ENCODE peak calls at places on chromosomes 11 and 22, in four cellular contexts. I, S, M and O are unnamed samples.

GRCh38 chr22:48336339-48337060 is 1491.2 kb downstream of the BRD1 start:
- DNase-seq in I (no peak), S (no peak), M (no peak), O (no peak)

GRCh38 chr11:34213366-34213765 is 107.9 kb downstream of the NAT10 start:
- DNase-seq in I (no peak), S (no peak), M (no peak), O (no peak)

GRCh38 chr11:110303414-110303826 is 7.0 kb upstream of the RDX start:
- DNase-seq in I (no peak), S (no peak), M (no peak), O (no peak)

GRCh38 chr22:31140746-31141145 is 438 bp upstream of the PLA2G3 start:
- DNase-seq in I (no peak), S (no peak), M (no peak), O (no peak)

GRCh38 chr11:86174101-86175046 is 70.2 kb upstream of the EED start:
- DNase-seq in I (peak; percentile 85), S (peak; percentile 92), M (peak; percentile 27), O (peak; percentile 51)

GRCh38 chr11:69480547-69481392 is 693 bp upstream of the LINC01488 start:
- DNase-seq in I (no peak), S (no peak), M (no peak), O (peak; percentile 20)

GRCh38 chr11:66479741-66480115 is 506 bp upstream of the DPP3 start:
- DNase-seq in I (no peak), S (peak; percentile 6), M (no peak), O (no peak)

GRCh38 chr11:34261820-34262219 is 96.0 kb downstream of the ABTB2 start:
- DNase-seq in I (no peak), S (no peak), M (no peak), O (no peak)

GRCh38 chr11:134345237-134345550 is 13.4 kb downstream of the GLB1L2 start:
- DNase-seq in I (no peak), S (no peak), M (no peak), O (no peak)

GRCh38 chr11:14259870-14260269 is 99.1 kb downstream of the RRAS2 start:
- DNase-seq in I (no peak), S (no peak), M (no peak), O (no peak)

GRCh38 chr11:1556278-1557167 is 15.5 kb downstream of the DUSP8 start:
- DNase-seq in I (no peak), S (no peak), M (no peak), O (no peak)

GRCh38 chr22:23215294-23216204 is 35.2 kb downstream of the BCR start:
- DNase-seq in I (no peak), S (no peak), M (no peak), O (peak; percentile 41)

GRCh38 chr11:17354070-17354924 is 2.7 kb downstream of the NCR3LG1 start:
- DNase-seq in I (peak; percentile 65), S (peak; percentile 26), M (peak; percentile 22), O (peak; percentile 82)

GRCh38 chr22:27267145-27267544 is 534.4 kb downstream of the MN1 start:
- DNase-seq in I (no peak), S (no peak), M (no peak), O (no peak)

GRCh38 chr11:72684236-72684912 is 10.2 kb upstream of the PDE2A start:
- DNase-seq in I (peak; percentile 52), S (no peak), M (peak; percentile 55), O (peak; percentile 61)

GRCh38 chr11:118918128-118918685 is 7.5 kb downstream of the BCL9L start:
- DNase-seq in I (peak; percentile 66), S (no peak), M (peak; percentile 80), O (peak; percentile 75)

GRCh38 chr11:63552921-63553320 is 10.3 kb downstream of the PLAAT2 start:
- DNase-seq in I (no peak), S (no peak), M (no peak), O (peak; percentile 28)

GRCh38 chr11:77165066-77165465 is 37.0 kb downstream of the MYO7A start:
- DNase-seq in I (no peak), S (no peak), M (no peak), O (no peak)

GRCh38 chr11:8706673-8707432 is 24.3 kb downstream of the RPL27A start:
- DNase-seq in I (no peak), S (no peak), M (no peak), O (no peak)

GRCh38 chr11:104944080-104944479 is 24.3 kb downstream of the CASP4 start:
- DNase-seq in I (no peak), S (no peak), M (no peak), O (no peak)

GRCh38 chr11:119624102-119624615 is 104.8 kb downstream of the NECTIN1 start:
- DNase-seq in I (no peak), S (no peak), M (no peak), O (no peak)

GRCh38 chr11:73381589-73381988 is 5.4 kb downstream of the RELT start:
- DNase-seq in I (no peak), S (no peak), M (no peak), O (no peak)

GRCh38 chr11:62416596-62416995 is 2.2 kb upstream of the SCGB1A1 start:
- DNase-seq in I (no peak), S (no peak), M (no peak), O (no peak)

GRCh38 chr11:118691926-118692830 is 12.7 kb upstream of the TREH start:
- DNase-seq in I (no peak), S (no peak), M (no peak), O (no peak)

GRCh38 chr22:18057568-18058209 is 20.1 kb upstream of the PEX26 start:
- DNase-seq in I (peak; percentile 90), S (peak; percentile 95), M (peak; percentile 60), O (peak; percentile 87)

GRCh38 chr22:20558534-20558933 is 51.1 kb downstream of the MED15 start:
- DNase-seq in I (no peak), S (no peak), M (no peak), O (no peak)

GRCh38 chr11:8531312-8531711 is 62.7 kb downstream of the STK33 start:
- DNase-seq in I (no peak), S (no peak), M (no peak), O (no peak)

GRCh38 chr11:84289381-84289906 is 1003.3 kb upstream of the CCDC90B start:
- DNase-seq in I (no peak), S (peak; percentile 11), M (no peak), O (no peak)

GRCh38 chr22:21928048-21928447 is 24.6 kb downstream of the PPM1F start:
- DNase-seq in I (peak; percentile 68), S (no peak), M (no peak), O (peak; percentile 44)

GRCh38 chr11:117182551-117182935 is 4.0 kb downstream of the SIDT2 start:
- DNase-seq in I (no peak), S (no peak), M (no peak), O (peak; percentile 6)

GRCh38 chr11:67312187-67313021 is 9.1 kb downstream of the SSH3 start:
- DNase-seq in I (peak; percentile 16), S (no peak), M (no peak), O (peak; percentile 37)

GRCh38 chr11:125457814-125458343 is 38.2 kb downstream of the FEZ1 start:
- DNase-seq in I (no peak), S (peak; percentile 30), M (peak; percentile 23), O (peak; percentile 56)

GRCh38 chr11:70643642-70644041 is 245.3 kb downstream of the CTTN start:
- DNase-seq in I (no peak), S (no peak), M (no peak), O (no peak)
- H3K27ac ChIP-seq in I (no peak overlapping the region), S (no peak overlapping the region), M (no peak overlapping the region), O (no peak overlapping the region)

GRCh38 chr22:50293441-50294318 is 13.8 kb downstream of the PLXNB2 start:
- DNase-seq in I (no peak), S (no peak), M (no peak), O (peak; percentile 63)

GRCh38 chr22:50292643-50293440 is 14.6 kb downstream of the PLXNB2 start:
- DNase-seq in I (no peak), S (no peak), M (no peak), O (no peak)

GRCh38 chr22:50296658-50297490 is 10.6 kb downstream of the PLXNB2 start:
- DNase-seq in I (no peak), S (no peak), M (no peak), O (no peak)

GRCh38 chr22:50297510-50298265 is 9.8 kb downstream of the PLXNB2 start:
- DNase-seq in I (no peak), S (no peak), M (no peak), O (no peak)

DNA sequence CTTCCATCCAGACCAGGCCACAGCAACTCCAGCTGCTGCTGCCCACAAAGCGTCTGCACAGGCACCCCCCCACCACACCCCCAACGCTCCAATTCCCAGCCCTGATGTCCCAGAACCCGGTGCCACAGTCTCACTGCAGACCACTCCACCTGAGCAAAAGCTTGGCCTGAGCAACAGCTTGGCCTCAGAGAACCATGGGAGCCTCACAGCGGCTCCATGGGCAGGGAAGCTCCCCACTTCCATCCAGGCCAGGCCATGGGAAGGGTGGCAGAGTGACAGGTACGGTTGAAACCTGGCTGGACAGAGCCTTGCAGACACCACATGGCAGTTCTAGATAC is 13.2 kb downstream of the PLXNB2 start:
- DNase-seq in I (no peak), S (no peak), M (no peak), O (no peak)
- H3K27ac ChIP-seq in I (peak overlapping the region; percentile 91), S (peak overlapping the region; percentile 94), M (peak overlapping the region; percentile 76), O (peak overlapping the region; percentile 59)

GRCh38 chr22:43827336-43827735 is 15.2 kb upstream of the EFCAB6 start:
- DNase-seq in I (no peak), S (no peak), M (no peak), O (no peak)

GRCh38 chr22:43823911-43824665 is 12.0 kb upstream of the EFCAB6 start:
- DNase-seq in I (peak; percentile 5), S (no peak), M (no peak), O (peak; percentile 12)

GRCh38 chr22:43824724-43825485 is 12.8 kb upstream of the EFCAB6 start:
- DNase-seq in I (peak; percentile 9), S (no peak), M (no peak), O (no peak)

GRCh38 chr22:43826142-43827093 is 14.3 kb upstream of the EFCAB6 start:
- DNase-seq in I (no peak), S (no peak), M (no peak), O (peak; percentile 50)

GRCh38 chr22:43825651-43826050 is 13.5 kb upstream of the EFCAB6 start:
- DNase-seq in I (no peak), S (no peak), M (no peak), O (no peak)
- H3K27ac ChIP-seq in I (no peak overlapping the region), S (no peak overlapping the region), M (no peak overlapping the region), O (no peak overlapping the region)

GRCh38 chr11:65454696-65455456 is 32.3 kb downstream of the NEAT1 start:
- DNase-seq in I (peak; percentile 91), S (no peak), M (peak; percentile 89), O (peak; percentile 94)
- H3K27ac ChIP-seq in I (peak overlapping the region; percentile 89), S (peak overlapping the region; percentile 82), M (peak overlapping the region; percentile 89), O (peak overlapping the region; percentile 90)

DNA sequence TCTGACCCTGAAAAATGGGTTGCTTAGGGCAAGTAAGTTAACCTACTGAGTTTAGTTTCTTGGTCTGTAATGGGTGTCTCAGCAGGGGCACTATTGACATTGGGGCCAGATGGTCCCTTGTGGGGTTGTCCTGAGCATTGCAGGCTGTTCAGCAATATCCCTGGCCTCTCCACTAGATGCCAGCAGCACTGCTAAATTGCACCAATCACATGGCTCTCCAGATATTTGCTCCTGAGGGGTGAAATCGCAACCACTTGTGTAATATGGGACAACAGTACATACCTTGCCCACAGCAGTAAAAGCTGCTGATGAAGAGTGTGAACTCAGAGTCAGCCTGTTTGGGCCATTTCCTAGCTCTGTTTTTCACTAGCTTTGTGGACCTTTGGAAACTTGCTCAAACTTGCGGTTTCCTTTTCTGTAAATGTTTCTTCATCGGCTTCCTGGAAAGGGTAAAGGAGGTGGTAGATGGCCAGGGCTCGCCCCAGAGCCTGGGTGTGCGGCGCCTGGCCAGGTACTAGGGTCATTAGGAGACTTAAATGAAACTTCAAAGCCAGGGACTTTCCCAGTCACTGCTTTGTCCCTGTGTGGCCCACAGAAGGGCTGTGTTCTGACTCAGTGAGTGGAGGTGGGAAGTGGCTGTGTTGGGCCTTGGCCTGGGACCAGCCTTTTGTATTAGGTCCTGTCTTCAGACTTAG is 13.0 kb downstream of the NCF4 start:
- DNase-seq in I (no peak), S (no peak), M (no peak), O (peak; percentile 34)
- H3K27ac ChIP-seq in I (peak overlapping the region; percentile 72), S (no peak overlapping the region), M (no peak overlapping the region), O (no peak overlapping the region)